ENCODE peak calls at places on chromosome 19, in eight cellular contexts. F, J, G, E, R, H, C and I are unnamed samples.

GRCh38 chr19:34120846-34121639 is 51.3 kb upstream of the LSM14A start:
- DNase-seq in F (no peak), J (peak; percentile 52), G (no peak), E (peak; percentile 56), R (peak; percentile 77), H (peak; percentile 87), C (peak; percentile 73), I (peak; percentile 31)

GRCh38 chr19:35266149-35266903 is 2.4 kb upstream of the USF2 start:
- DNase-seq in F (peak; percentile 34), J (no peak), G (no peak), E (peak; percentile 6), R (no peak), H (peak; percentile 32), C (no peak), I (no peak)

GRCh38 chr19:1069009-1069779 is 2.2 kb downstream of the ARHGAP45 start:
- DNase-seq in F (peak; percentile 89), J (no peak), G (no peak), E (peak; percentile 45), R (no peak), H (no peak), C (no peak), I (no peak)

GRCh38 chr19:39397360-39398296 is 6.5 kb downstream of the MED29 start:
- DNase-seq in F (peak; percentile 91), J (peak; percentile 76), G (peak; percentile 96), E (peak; percentile 94), R (peak; percentile 93), H (peak; percentile 99), C (peak; percentile 91), I (peak; percentile 71)

GRCh38 chr19:30785728-30786127 is 413.5 kb downstream of the ZNF536 start:
- DNase-seq in F (no peak), J (no peak), G (no peak), E (no peak), R (peak; percentile 30), H (no peak), C (peak; percentile 29), I (no peak)

GRCh38 chr19:19873381-19873780 is 7.7 kb downstream of the ZNF253 start:
- DNase-seq in F (no peak), J (no peak), G (no peak), E (no peak), R (no peak), H (no peak), C (no peak), I (peak; percentile 12)

GRCh38 chr19:15846923-15847322 is 31.5 kb upstream of the OR10H1 start:
- DNase-seq in F (no peak), J (no peak), G (no peak), E (no peak), R (no peak), H (no peak), C (no peak), I (no peak)

GRCh38 chr19:1956868-1957492 is 16.0 kb downstream of the CSNK1G2 start:
- DNase-seq in F (no peak), J (no peak), G (peak; percentile 94), E (no peak), R (peak; percentile 68), H (no peak), C (no peak), I (no peak)

GRCh38 chr19:50416815-50417137 is 2.0 kb upstream of the SPIB start:
- DNase-seq in F (no peak), J (no peak), G (no peak), E (no peak), R (no peak), H (no peak), C (no peak), I (no peak)

GRCh38 chr19:42850981-42851717 is 28.4 kb downstream of the PSG1 start:
- DNase-seq in F (no peak), J (peak; percentile 98), G (peak; percentile 79), E (peak; percentile 30), R (no peak), H (peak; percentile 73), C (peak; percentile 11), I (peak; percentile 93)

GRCh38 chr19:34126966-34127365 is 45.3 kb upstream of the LSM14A start:
- DNase-seq in F (no peak), J (no peak), G (no peak), E (no peak), R (no peak), H (no peak), C (no peak), I (no peak)

DNA sequence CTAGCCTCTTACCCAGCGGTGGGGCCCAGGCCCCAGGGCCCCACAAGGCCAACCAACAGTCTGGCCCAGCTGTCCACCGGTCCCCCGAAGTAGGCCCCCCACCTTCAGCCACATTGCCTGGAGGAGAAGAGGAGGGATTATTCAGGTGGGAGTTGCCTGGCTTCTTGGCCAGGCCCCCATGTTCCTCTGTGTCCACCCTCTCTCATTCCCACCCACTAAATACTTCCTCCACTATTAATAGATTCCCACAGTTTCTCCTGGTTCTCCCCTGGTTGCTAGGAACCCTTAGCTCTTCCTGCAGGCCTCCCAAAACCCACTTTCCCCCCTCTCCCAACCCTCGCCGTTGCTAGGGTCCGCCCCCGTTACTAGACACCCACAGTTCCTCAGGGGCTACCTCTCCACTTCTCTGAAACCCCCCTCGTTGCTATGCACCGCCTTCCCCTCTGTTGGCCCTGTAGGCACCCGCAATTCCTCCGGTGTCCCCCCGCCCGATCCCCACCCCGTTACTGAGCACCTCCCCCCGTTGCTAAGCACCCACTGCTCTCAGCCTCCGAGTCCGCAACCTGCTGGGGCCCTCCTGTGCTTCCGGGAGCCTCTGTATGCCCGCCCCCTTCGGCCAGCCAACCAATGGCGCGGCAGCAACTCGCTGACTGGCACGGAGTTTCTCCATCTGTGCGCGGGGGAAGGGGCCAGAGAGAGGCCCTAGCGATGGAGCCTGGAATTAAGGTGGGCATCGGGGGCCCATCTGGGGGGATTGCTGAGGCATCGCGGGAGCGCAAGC is 2.0 kb downstream of the COQ8B start:
- DNase-seq in F (peak; percentile 94), J (peak; percentile 89), G (peak; percentile 97), E (peak; percentile 95), R (peak; percentile 98), H (peak; percentile 98), C (peak; percentile 97), I (peak; percentile 83)
- TF ChIP-seq CTCF in F (no peak), J (peak; percentile 12), G (no peak), E (no peak), R (no peak), H (no peak), C (no peak), I (no peak)

GRCh38 chr19:29305268-29305667 is 92.3 kb upstream of the UQCRFS1 start:
- DNase-seq in F (no peak), J (no peak), G (no peak), E (no peak), R (no peak), H (no peak), C (no peak), I (no peak)
- H3K36me3 ChIP-seq in F (no peaks in the 10 kb centered on the region), J (no peaks in the 10 kb centered on the region), G (no peaks in the 10 kb centered on the region), E (no peaks in the 10 kb centered on the region), R (no peaks in the 10 kb centered on the region), H (no peaks in the 10 kb centered on the region), C (no peaks in the 10 kb centered on the region), I (no peaks in the 10 kb centered on the region)

GRCh38 chr19:55212447-55212846 is 3.1 kb upstream of the PTPRH start:
- DNase-seq in F (no peak), J (no peak), G (no peak), E (peak; percentile 21), R (peak; percentile 44), H (no peak), C (peak; percentile 53), I (no peak)

GRCh38 chr19:55210120-55210493 is 806 bp upstream of the PTPRH start:
- DNase-seq in F (no peak), J (peak; percentile 98), G (no peak), E (peak; percentile 55), R (no peak), H (peak; percentile 93), C (peak; percentile 47), I (peak; percentile 98)

GRCh38 chr19:55208880-55209429 is 346 bp downstream of the PTPRH start:
- DNase-seq in F (no peak), J (no peak), G (no peak), E (no peak), R (no peak), H (peak; percentile 36), C (no peak), I (no peak)

GRCh38 chr19:55206664-55207500 is 2.4 kb downstream of the PTPRH start:
- DNase-seq in F (peak; percentile 85), J (peak; percentile 86), G (peak; percentile 86), E (peak; percentile 90), R (peak; percentile 83), H (peak; percentile 99), C (peak; percentile 74), I (peak; percentile 82)

DNA sequence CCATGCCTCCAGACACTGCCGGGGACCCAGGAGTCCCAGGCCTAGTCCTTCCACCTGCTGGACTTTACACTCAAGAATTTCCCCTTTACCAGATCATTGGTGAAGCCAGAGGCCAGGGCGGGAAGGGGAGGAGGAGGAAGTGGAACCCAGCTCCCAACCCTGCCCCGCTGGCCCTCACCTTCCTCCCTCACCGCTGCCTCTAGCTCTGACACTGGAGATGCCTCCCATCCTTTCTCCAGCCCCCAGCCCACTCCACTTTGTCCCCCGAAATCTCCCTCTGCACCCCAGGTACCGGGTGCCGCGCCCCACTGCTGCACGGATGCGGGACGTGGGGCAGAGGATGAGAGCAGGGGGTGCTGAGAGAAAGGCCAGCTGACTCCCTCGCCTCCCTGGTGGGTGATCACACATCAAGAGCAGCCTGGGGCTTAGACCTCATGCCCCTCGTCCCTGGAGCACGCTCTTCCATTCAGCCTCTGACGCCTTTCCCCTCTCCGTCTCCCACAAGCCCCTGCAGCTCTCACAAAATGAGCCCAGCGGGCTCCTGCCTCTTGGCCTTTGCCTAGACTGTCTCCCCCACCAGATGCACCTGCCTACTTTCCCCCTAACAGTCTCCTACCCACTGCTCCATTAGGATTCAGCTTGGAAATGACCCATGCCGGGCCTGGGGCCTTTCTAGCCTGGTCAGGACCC is at the start of gene PTPRH:
- DNase-seq in F (no peak), J (no peak), G (no peak), E (peak; percentile 37), R (no peak), H (no peak), C (no peak), I (no peak)
- H3K4me3 ChIP-seq in F (no peak within 1 kb of the TSS), J (no peak within 1 kb of the TSS), G (no peak within 1 kb of the TSS), E (no peak within 1 kb of the TSS), R (no peak within 1 kb of the TSS), H (no peak within 1 kb of the TSS), C (no peak within 1 kb of the TSS), I (no peak within 1 kb of the TSS)

GRCh38 chr19:14381689-14382474 is 638 bp downstream of the ADGRE5 start:
- DNase-seq in F (peak; percentile 74), J (peak; percentile 20), G (peak; percentile 77), E (peak; percentile 73), R (no peak), H (peak; percentile 83), C (peak; percentile 48), I (peak; percentile 25)

GRCh38 chr19:14383898-14384669 is 2.8 kb downstream of the ADGRE5 start:
- DNase-seq in F (peak; percentile 76), J (peak; percentile 55), G (peak; percentile 84), E (no peak), R (no peak), H (peak; percentile 97), C (peak; percentile 66), I (peak; percentile 40)

GRCh38 chr19:14385492-14385891 is 4.2 kb downstream of the ADGRE5 start:
- DNase-seq in F (no peak), J (no peak), G (peak; percentile 61), E (no peak), R (no peak), H (peak; percentile 34), C (no peak), I (no peak)

GRCh38 chr19:14378890-14379289 is 2.4 kb upstream of the ADGRE5 start:
- DNase-seq in F (no peak), J (no peak), G (no peak), E (no peak), R (no peak), H (no peak), C (no peak), I (no peak)

DNA sequence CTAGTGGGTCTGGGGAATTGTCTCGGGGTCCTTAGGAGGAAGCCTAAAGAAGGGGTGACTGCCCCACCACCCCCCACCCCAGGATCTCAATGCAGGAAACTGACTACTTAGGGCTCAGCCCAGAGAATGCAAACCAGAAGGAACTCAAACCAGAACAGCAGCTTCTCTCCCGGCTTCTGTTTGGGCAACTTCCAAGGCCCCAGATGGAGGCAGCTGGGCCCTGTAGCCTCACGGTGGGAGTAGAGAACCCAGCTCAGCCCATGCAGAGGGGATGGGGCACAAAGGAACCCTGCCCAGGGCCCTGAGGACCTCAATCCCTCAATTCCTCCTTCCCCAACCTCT is 2.3 kb downstream of the ADGRE5 start:
- DNase-seq in F (no peak), J (peak; percentile 39), G (peak; percentile 77), E (no peak), R (no peak), H (peak; percentile 31), C (peak; percentile 57), I (no peak)
- TF ChIP-seq CTCF in F (no peak), J (peak; percentile 1), G (no peak), E (no peak), R (no peak), H (no peak), C (no peak), I (no peak)